ENCODE peak calls at places on chromosomes 7 and 10, in four cellular contexts. One of them, this sample, is unnamed.

GRCh38 chr7:128190051-128190640 is 50.9 kb upstream of the LEP start:
- DNase-seq in K562: no peak
- DNase-seq in IMR-90: no peak
- DNase-seq in GM12878: no peak
- DNase-seq in this sample: no peak

GRCh38 chr7:128409435-128410091 is at the start of gene IMPDH1:
- DNase-seq in GM12878: no peak
- DNase-seq in K562: peak; percentile 99
- DNase-seq in IMR-90: peak; percentile 61
- DNase-seq in this sample: no peak

GRCh38 chr10:88395677-88396076 is 187.4 kb downstream of the RNLS start:
- DNase-seq in GM12878: no peak
- DNase-seq in K562: no peak
- DNase-seq in IMR-90: peak; percentile 17
- DNase-seq in this sample: no peak

GRCh38 chr10:131872837-131873375 is 27.9 kb upstream of the PPP2R2D start:
- DNase-seq in GM12878: no peak
- DNase-seq in K562: no peak
- DNase-seq in IMR-90: no peak
- DNase-seq in this sample: no peak

GRCh38 chr10:31321396-31321941 is 2.5 kb downstream of the ZEB1 start:
- DNase-seq in GM12878: no peak
- DNase-seq in IMR-90: peak; percentile 24
- DNase-seq in K562: no peak
- DNase-seq in this sample: peak; percentile 89

GRCh38 chr10:113876461-113876860 is 22.0 kb downstream of the NHLRC2 start:
- DNase-seq in IMR-90: no peak
- DNase-seq in GM12878: no peak
- DNase-seq in K562: no peak
- DNase-seq in this sample: no peak

GRCh38 chr10:12391191-12391590 is 41.8 kb downstream of the CAMK1D start:
- DNase-seq in GM12878: no peak
- DNase-seq in IMR-90: no peak
- DNase-seq in K562: no peak
- DNase-seq in this sample: peak; percentile 34

GRCh38 chr10:71580415-71580814 is 139.2 kb downstream of the C10orf105 start:
- DNase-seq in GM12878: no peak
- DNase-seq in K562: no peak
- DNase-seq in IMR-90: no peak
- DNase-seq in this sample: no peak

GRCh38 chr7:144659211-144659610 is 176.6 kb downstream of the TPK1 start:
- DNase-seq in GM12878: no peak
- DNase-seq in IMR-90: no peak
- DNase-seq in K562: no peak
- DNase-seq in this sample: no peak

GRCh38 chr10:32983333-32983909 is 25.4 kb upstream of the ITGB1 start:
- DNase-seq in IMR-90: peak; percentile 97
- DNase-seq in GM12878: no peak
- DNase-seq in K562: no peak
- DNase-seq in this sample: peak; percentile 86

GRCh38 chr7:36863901-36864701 is 139.8 kb upstream of the AOAH start:
- DNase-seq in K562: no peak
- DNase-seq in GM12878: no peak
- DNase-seq in IMR-90: no peak
- DNase-seq in this sample: peak; percentile 33

GRCh38 chr7:25897261-25897782 is 254.7 kb upstream of the NFE2L3 start:
- DNase-seq in K562: peak; percentile 53
- DNase-seq in IMR-90: no peak
- DNase-seq in GM12878: no peak
- DNase-seq in this sample: no peak

GRCh38 chr7:46015107-46015868 is 94.2 kb upstream of the IGFBP3 start:
- DNase-seq in K562: no peak
- DNase-seq in IMR-90: peak; percentile 26
- DNase-seq in GM12878: no peak
- DNase-seq in this sample: no peak

GRCh38 chr10:77712207-77712606 is 74.6 kb upstream of the KCNMA1 start:
- DNase-seq in K562: no peak
- DNase-seq in GM12878: no peak
- DNase-seq in IMR-90: no peak
- DNase-seq in this sample: no peak

GRCh38 chr7:41885078-41885477 is 182.2 kb upstream of the INHBA start:
- DNase-seq in K562: no peak
- DNase-seq in IMR-90: peak; percentile 64
- DNase-seq in GM12878: no peak
- DNase-seq in this sample: no peak

GRCh38 chr10:70828923-70829322 is 13.2 kb downstream of the SGPL1 start:
- DNase-seq in GM12878: no peak
- DNase-seq in K562: no peak
- DNase-seq in IMR-90: no peak
- DNase-seq in this sample: no peak

GRCh38 chr7:15686957-15687644 is 618 bp upstream of the MEOX2 start:
- DNase-seq in IMR-90: no peak
- DNase-seq in K562: no peak
- DNase-seq in GM12878: no peak
- DNase-seq in this sample: peak; percentile 37

GRCh38 chr10:131166486-131166885 is 145.0 kb downstream of the TCERG1L start:
- DNase-seq in K562: no peak
- DNase-seq in IMR-90: no peak
- DNase-seq in GM12878: no peak
- DNase-seq in this sample: no peak

GRCh38 chr10:77156406-77156879 is 481.2 kb downstream of the KCNMA1 start:
- DNase-seq in IMR-90: peak; percentile 75
- DNase-seq in K562: no peak
- DNase-seq in GM12878: no peak
- DNase-seq in this sample: peak; percentile 83

GRCh38 chr7:64562246-64562620 is 638 bp downstream of the ZNF680 start:
- DNase-seq in GM12878: no peak
- DNase-seq in K562: no peak
- DNase-seq in IMR-90: no peak
- DNase-seq in this sample: no peak
- TF ChIP-seq FOS in GM12878: no peak
- TF ChIP-seq FOS in K562: no peak
- TF ChIP-seq FOS in IMR-90: no peak
- TF ChIP-seq FOS in this sample: no peak

DNA sequence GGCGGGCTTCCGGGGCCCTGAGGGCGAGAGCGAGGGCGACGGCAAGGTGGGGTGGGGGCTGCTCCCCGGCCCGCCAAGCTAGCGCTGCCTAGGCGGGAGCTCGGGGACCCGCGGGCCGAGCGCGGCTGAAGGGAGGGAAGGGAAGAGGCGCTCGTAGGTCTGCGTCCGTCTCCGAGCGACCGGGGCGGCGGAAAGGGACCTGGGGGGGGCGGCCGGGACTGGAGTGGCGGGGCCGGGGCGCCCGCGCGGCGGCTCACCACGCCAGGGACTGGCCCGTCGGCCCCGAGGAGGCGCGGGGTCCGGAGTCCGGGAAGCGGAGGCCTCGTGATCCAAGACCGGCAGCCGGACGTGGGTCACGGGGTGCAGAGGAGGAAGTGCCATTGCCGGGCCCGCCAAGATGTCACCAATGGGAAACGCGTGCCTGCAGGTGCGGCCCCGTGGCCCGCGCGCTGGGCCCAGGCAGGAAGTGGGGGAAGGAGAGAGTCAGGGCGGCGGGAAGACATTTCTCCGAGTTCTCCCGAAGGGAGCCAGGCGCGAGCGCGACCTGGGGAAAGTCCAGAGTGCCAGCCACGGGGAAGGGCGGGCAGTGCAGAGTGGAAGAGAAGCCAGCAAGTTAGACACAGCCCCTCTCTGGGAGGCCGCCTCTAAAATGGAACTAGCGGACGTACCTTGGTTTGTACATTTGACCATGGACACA is 11.9 kb downstream of the HNRNPF start:
- DNase-seq in IMR-90: peak; percentile 72
- DNase-seq in GM12878: no peak
- DNase-seq in K562: peak; percentile 91
- DNase-seq in this sample: peak; percentile 84
- TF ChIP-seq POLR2A in IMR-90: peak; percentile 61
- TF ChIP-seq POLR2A in GM12878: peak; percentile 82
- TF ChIP-seq POLR2A in K562: peak; percentile 91
- TF ChIP-seq POLR2A in this sample: peak; percentile 13

GRCh38 chr10:129952771-129953489 is 11.1 kb downstream of the EBF3 start:
- DNase-seq in IMR-90: peak; percentile 40
- DNase-seq in K562: no peak
- DNase-seq in GM12878: no peak
- DNase-seq in this sample: no peak
- H3K4me2 ChIP-seq in IMR-90: no peak overlapping the region
- H3K4me2 ChIP-seq in K562: no peak overlapping the region
- H3K4me2 ChIP-seq in GM12878: no peak overlapping the region
- H3K4me2 ChIP-seq in this sample: no peak overlapping the region

GRCh38 chr7:140238778-140239652 is 62.2 kb upstream of the KDM7A start:
- DNase-seq in IMR-90: no peak
- DNase-seq in K562: no peak
- DNase-seq in GM12878: no peak
- DNase-seq in this sample: no peak
- TF ChIP-seq FOS in IMR-90: no peak
- TF ChIP-seq FOS in K562: no peak
- TF ChIP-seq FOS in GM12878: no peak
- TF ChIP-seq FOS in this sample: no peak

GRCh38 chr7:47735431-47736345 is 153.8 kb upstream of the TNS3 start:
- DNase-seq in GM12878: no peak
- DNase-seq in K562: no peak
- DNase-seq in IMR-90: no peak
- DNase-seq in this sample: no peak

GRCh38 chr7:47737606-47738005 is 155.7 kb upstream of the TNS3 start:
- DNase-seq in IMR-90: no peak
- DNase-seq in K562: no peak
- DNase-seq in GM12878: no peak
- DNase-seq in this sample: no peak

GRCh38 chr7:47738563-47739166 is 156.8 kb upstream of the TNS3 start:
- DNase-seq in GM12878: no peak
- DNase-seq in IMR-90: no peak
- DNase-seq in K562: no peak
- DNase-seq in this sample: no peak

GRCh38 chr7:47734949-47735291 is 153.0 kb upstream of the TNS3 start:
- DNase-seq in IMR-90: no peak
- DNase-seq in K562: no peak
- DNase-seq in GM12878: no peak
- DNase-seq in this sample: no peak

DNA sequence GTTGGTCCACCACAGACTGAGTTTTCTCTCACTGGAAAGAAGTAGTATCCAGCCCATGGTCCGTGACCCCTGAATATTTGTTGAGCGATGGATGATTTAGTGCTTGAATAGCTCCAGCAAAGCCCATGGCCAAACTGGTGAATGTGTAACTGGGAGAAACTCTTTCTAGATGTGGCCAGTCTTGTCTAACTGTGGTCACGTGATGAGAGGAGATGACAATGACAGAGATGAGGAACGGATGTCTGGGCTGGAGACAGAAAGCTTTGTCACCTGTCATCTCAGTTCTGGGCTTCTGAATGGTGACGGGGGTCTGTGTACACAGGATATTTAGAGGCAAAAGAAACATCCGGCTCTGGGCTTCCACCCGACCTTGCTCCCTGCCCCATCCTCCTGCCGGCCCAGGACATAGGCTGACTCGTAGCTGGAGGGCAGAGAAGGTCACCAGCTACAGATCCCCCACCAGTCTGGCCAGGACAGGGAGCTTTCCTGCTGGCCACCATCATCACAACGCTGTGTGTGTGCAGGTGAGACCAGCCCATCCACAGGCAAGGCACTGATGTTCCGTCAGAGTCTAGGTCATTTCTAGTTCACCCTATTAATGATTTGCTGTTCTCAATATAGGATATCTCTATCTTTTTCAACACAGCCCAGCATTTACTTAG is 152.5 kb upstream of the TNS3 start:
- DNase-seq in IMR-90: no peak
- DNase-seq in GM12878: no peak
- DNase-seq in K562: no peak
- DNase-seq in this sample: no peak
- TF ChIP-seq POLR2A in IMR-90: no peak
- TF ChIP-seq POLR2A in GM12878: no peak
- TF ChIP-seq POLR2A in K562: no peak
- TF ChIP-seq POLR2A in this sample: no peak

GRCh38 chr7:134905375-134905774 is 80.9 kb upstream of the AGBL3 start:
- DNase-seq in IMR-90: peak; percentile 96
- DNase-seq in GM12878: no peak
- DNase-seq in K562: no peak
- DNase-seq in this sample: peak; percentile 21
- H3K4me2 ChIP-seq in IMR-90: no peak overlapping the region
- H3K4me2 ChIP-seq in GM12878: no peak overlapping the region
- H3K4me2 ChIP-seq in K562: no peak overlapping the region
- H3K4me2 ChIP-seq in this sample: no peak overlapping the region

DNA sequence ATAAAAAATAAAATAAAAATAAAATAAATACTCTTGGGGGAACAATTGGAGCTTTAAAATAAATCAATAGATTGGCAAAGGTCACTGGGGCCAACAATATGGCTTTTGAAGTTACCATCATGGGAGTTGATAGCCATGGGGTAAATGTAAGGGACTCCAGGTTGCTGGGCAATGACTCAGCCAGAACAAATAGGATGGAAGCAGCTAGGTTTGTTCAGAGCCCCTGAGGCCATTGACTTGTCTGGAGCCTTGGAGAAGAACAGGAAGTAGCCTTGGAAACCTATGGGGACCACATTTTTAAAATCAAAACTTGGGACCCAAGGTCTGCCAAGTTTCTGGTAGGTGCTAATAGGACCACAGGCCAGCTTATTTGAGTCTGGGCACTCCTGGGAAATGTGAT is 20.2 kb upstream of the FRA10AC1 start:
- DNase-seq in K562: no peak
- DNase-seq in IMR-90: no peak
- DNase-seq in GM12878: no peak
- DNase-seq in this sample: no peak
- TF ChIP-seq FOS in K562: no peak
- TF ChIP-seq FOS in IMR-90: no peak
- TF ChIP-seq FOS in GM12878: no peak
- TF ChIP-seq FOS in this sample: no peak